ENCODE peak calls at places on chromosomes 7 and 10, in ten cellular contexts. T is mucosa of descending colon, Z is RWPE1, Q is endothelial cell, B is Caco-2, C is fibroblast of villous mesenchyme, H is suprapubic skin, E is B cell, S is mammary epithelial cell, W is K562. O is an unnamed sample.

GRCh38 chr7:130821864-130822263 is 87.9 kb upstream of the KLF14 start:
- DNase-seq in T (no peak), Z (no peak), Q (no peak), B (no peak), C (no peak), H (no peak), E (no peak), S (peak), W (no peak), O (no peak)

GRCh38 chr7:151769189-151769821 is 107.6 kb downstream of the PRKAG2 start:
- DNase-seq in T (no peak), Z (no peak), Q (no peak), B (no peak), C (no peak), H (no peak), E (no peak), S (no peak), W (no peak), O (peak)

GRCh38 chr7:45919231-45919825 is 1.7 kb downstream of the IGFBP3 start:
- DNase-seq in T (no peak), Z (no peak), Q (no peak), B (no peak), C (no peak), H (no peak), E (no peak), S (no peak), W (no peak), O (no peak)

GRCh38 chr10:8017276-8017675 is 37.2 kb upstream of the GATA3 start:
- DNase-seq in T (no peak), Z (no peak), Q (no peak), B (no peak), C (no peak), H (no peak), E (no peak), S (no peak), W (no peak), O (no peak)

GRCh38 chr10:132607961-132608495 is 70.4 kb downstream of the INPP5A start:
- DNase-seq in T (no peak), Z (no peak), Q (no peak), B (no peak), C (no peak), H (no peak), E (no peak), S (no peak), W (no peak), O (peak)

GRCh38 chr7:17971392-17971791 is 31.1 kb upstream of the SNX13 start:
- DNase-seq in T (no peak), Z (peak), Q (no peak), B (no peak), C (peak), H (no peak), E (no peak), S (no peak), W (no peak), O (no peak)

GRCh38 chr7:133912916-133913697 is 214.0 kb upstream of the LRGUK start:
- DNase-seq in T (no peak), Z (peak), Q (no peak), B (no peak), C (no peak), H (no peak), E (no peak), S (peak), W (no peak), O (no peak)

GRCh38 chr7:36440880-36441279 is 51.2 kb downstream of the ANLN start:
- DNase-seq in T (no peak), Z (peak), Q (no peak), B (no peak), C (peak), H (no peak), E (peak), S (peak), W (no peak), O (no peak)

GRCh38 chr10:52637592-52637991 is 135.0 kb downstream of the MBL2 start:
- DNase-seq in T (peak), Z (no peak), Q (no peak), B (peak), C (no peak), H (no peak), E (no peak), S (no peak), W (no peak), O (no peak)

GRCh38 chr10:8360814-8361509 is 306.5 kb downstream of the GATA3 start:
- DNase-seq in T (no peak), Z (no peak), Q (no peak), B (no peak), C (no peak), H (no peak), E (no peak), S (peak), W (no peak), O (no peak)

GRCh38 chr7:134774076-134774475 is 5.4 kb upstream of the CALD1 start:
- DNase-seq in T (no peak), Z (no peak), Q (no peak), B (no peak), C (no peak), H (no peak), E (no peak), S (no peak), W (no peak), O (no peak)

GRCh38 chr7:157480651-157481050 is 143.8 kb downstream of the DNAJB6 start:
- DNase-seq in T (no peak), Z (no peak), Q (no peak), B (no peak), C (no peak), H (peak), E (no peak), S (no peak), W (no peak), O (no peak)

GRCh38 chr10:79048639-79049550 is 19.9 kb upstream of the ZMIZ1 start:
- DNase-seq in T (peak), Z (no peak), Q (no peak), B (peak), C (no peak), H (peak), E (no peak), S (no peak), W (no peak), O (peak)

GRCh38 chr7:138926241-138926612 is 55.0 kb downstream of the KIAA1549 start:
- DNase-seq in T (no peak), Z (no peak), Q (no peak), B (no peak), C (no peak), H (no peak), E (no peak), S (no peak), W (no peak), O (no peak)

GRCh38 chr10:29767958-29768357 is 133.2 kb upstream of the SVIL start:
- DNase-seq in T (no peak), Z (no peak), Q (no peak), B (no peak), C (peak), H (no peak), E (no peak), S (no peak), W (no peak), O (no peak)

GRCh38 chr7:110119883-110120581 is 970.9 kb upstream of the LRRN3 start:
- DNase-seq in T (no peak), Z (peak), Q (no peak), B (peak), C (no peak), H (no peak), E (no peak), S (peak), W (no peak), O (no peak)

GRCh38 chr10:113252650-113253560 is 299.9 kb upstream of the HABP2 start:
- DNase-seq in T (no peak), Z (no peak), Q (no peak), B (no peak), C (peak), H (no peak), E (no peak), S (no peak), W (no peak), O (no peak)

GRCh38 chr10:69470463-69471163 is 19.3 kb downstream of the TSPAN15 start:
- DNase-seq in T (no peak), Z (no peak), Q (no peak), B (no peak), C (no peak), H (no peak), E (no peak), S (no peak), W (no peak), O (no peak)

GRCh38 chr10:99329238-99329890 is at the start of gene CNNM1:
- DNase-seq in T (peak), Z (peak), Q (peak), B (no peak), C (peak), H (peak), E (peak), S (peak), W (no peak), O (no peak)

GRCh38 chr10:101828734-101829551 is 10.7 kb upstream of the OGA start:
- DNase-seq in T (peak), Z (no peak), Q (no peak), B (peak), C (no peak), H (peak), E (no peak), S (no peak), W (peak), O (peak)

GRCh38 chr7:151891753-151892152 is 14.8 kb upstream of the PRKAG2 start:
- DNase-seq in T (no peak), Z (no peak), Q (no peak), B (peak), C (no peak), H (no peak), E (no peak), S (no peak), W (no peak), O (no peak)

DNA sequence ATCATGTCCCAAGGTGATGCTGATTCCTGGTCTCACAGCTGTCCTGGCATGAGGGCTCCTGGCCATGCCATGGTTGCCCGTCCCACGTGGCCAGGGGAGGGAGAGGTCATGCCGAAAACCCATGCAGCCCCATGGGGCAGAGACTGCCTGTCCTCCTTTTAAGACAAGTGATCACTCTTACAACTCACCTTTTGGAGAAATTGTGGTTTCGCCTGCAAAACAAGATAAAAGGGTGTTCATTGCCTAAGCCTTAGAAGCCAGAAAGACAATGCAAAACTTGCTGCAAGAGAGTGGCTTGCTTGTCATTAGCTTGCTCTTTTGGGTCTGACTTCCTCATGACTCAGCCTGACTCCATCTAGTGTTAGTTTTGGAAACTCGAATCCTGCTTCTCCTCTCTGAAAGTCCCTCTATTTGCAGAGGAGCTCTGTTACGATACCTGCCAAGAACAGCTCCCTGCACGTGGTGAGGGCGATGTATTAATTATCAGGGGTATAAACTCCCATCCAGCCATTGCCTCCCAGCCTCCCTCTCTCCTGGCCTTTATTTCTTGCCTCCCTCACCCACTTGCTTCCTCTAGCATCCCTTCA is 26.7 kb downstream of the TMEM273 start:
- DNase-seq in T (no peak), Z (no peak), Q (no peak), B (no peak), C (peak), H (no peak), E (no peak), S (peak), W (peak), O (no peak)
- TF ChIP-seq CTCF in T (no peak), Z (no peak), Q (no peak), B (peak), C (peak), H (peak), E (no peak), S (peak), W (peak), O (peak)

GRCh38 chr7:41252957-41253356 is 449.9 kb downstream of the INHBA start:
- DNase-seq in T (no peak), Z (no peak), Q (no peak), B (no peak), C (no peak), H (no peak), E (no peak), S (no peak), W (no peak), O (no peak)
- TF ChIP-seq CTCF in T (no peak), Z (no peak), Q (no peak), B (no peak), C (no peak), H (no peak), E (no peak), S (no peak), W (no peak), O (no peak)

GRCh38 chr7:154566877-154567276 is 436.0 kb downstream of the PAXIP1 start:
- DNase-seq in T (no peak), Z (no peak), Q (no peak), B (no peak), C (no peak), H (no peak), E (no peak), S (no peak), W (no peak), O (no peak)
- TF ChIP-seq CTCF in T (no peak), Z (no peak), Q (no peak), B (no peak), C (no peak), H (no peak), E (no peak), S (no peak), W (peak), O (no peak)

DNA sequence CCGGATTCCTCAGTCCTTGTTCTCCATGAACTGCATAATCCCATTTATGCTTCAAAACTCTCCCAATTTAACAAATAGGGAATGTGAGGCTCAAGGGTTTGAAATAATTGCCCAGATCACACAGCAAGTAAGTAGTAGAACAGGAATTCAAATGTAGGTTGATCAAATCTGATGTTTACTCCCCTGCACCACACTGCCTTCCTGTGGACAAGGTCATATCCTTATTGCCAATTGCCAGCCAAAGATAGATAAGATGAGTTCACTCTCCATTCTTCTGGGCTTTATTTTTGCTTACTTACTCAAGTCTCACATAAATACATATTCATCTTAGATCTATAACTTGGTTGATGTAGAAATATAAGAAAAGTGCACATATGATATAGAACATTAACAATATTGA is 435.2 kb upstream of the ETV1 start:
- DNase-seq in T (no peak), Z (no peak), Q (no peak), B (no peak), C (no peak), H (no peak), E (no peak), S (no peak), W (no peak), O (no peak)
- TF ChIP-seq CTCF in T (no peak), Z (no peak), Q (no peak), B (no peak), C (no peak), H (no peak), E (no peak), S (peak), W (no peak), O (no peak)

DNA sequence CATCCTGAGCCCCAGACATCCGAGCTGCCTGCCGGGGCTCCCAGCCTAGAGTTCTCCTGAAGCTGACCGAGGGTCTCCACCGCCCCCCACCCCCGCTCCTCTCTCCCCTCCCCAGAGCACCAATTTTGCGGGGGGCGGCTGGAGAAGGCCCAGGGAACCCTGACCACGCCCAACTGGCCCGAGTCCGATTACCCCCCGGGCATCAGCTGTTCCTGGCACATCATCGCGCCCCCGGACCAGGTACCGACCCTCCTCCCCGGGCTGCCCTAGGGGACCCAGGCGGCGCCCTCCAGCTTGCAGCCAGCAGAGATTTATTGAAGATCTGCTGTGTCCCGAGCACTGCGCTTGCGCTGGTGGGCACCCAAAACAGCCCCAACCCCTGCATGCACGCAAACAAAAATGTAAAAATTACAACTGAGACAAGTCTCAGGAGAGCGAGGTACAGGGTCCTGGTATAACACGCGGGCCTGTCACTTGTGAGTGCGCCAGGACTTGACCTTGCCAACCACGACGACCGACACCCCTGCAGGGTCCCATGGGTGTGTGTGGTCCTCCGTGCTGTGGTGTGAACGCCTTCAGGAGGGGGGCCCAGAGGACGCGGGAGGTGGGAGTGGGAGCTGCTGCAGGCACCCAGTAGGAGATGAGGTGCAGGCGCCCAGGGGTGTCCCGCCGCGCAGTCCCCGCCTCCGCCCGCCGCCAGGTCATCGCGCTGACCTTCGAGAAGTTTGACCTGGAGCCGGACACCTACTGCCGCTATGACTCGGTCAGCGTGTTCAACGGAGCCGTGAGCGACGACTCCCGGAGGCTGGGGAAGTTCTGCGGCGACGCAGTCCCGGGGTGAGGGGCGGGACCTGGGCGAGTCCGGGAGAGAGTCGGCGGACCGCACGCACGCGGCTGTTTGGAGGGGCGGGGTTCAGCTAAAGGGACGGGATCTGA is 3.1 kb downstream of the PCOLCE start:
- DNase-seq in T (peak), Z (peak), Q (peak), B (peak), C (no peak), H (no peak), E (peak), S (no peak), W (peak), O (no peak)
- TF ChIP-seq CTCF in T (no peak), Z (no peak), Q (no peak), B (no peak), C (no peak), H (no peak), E (no peak), S (no peak), W (no peak), O (no peak)

GRCh38 chr7:143494622-143495021 is 16.9 kb downstream of the TAS2R41 start:
- DNase-seq in T (no peak), Z (no peak), Q (no peak), B (no peak), C (no peak), H (no peak), E (no peak), S (no peak), W (no peak), O (no peak)

GRCh38 chr7:143490719-143491306 is 13.1 kb downstream of the TAS2R41 start:
- DNase-seq in T (peak), Z (no peak), Q (peak), B (peak), C (peak), H (no peak), E (no peak), S (no peak), W (peak), O (no peak)

GRCh38 chr7:143492799-143493568 is 15.3 kb downstream of the TAS2R41 start:
- DNase-seq in T (no peak), Z (peak), Q (no peak), B (no peak), C (peak), H (no peak), E (no peak), S (no peak), W (no peak), O (no peak)

GRCh38 chr7:143493755-143494154 is 16.1 kb downstream of the TAS2R41 start:
- DNase-seq in T (no peak), Z (no peak), Q (no peak), B (no peak), C (no peak), H (no peak), E (no peak), S (no peak), W (no peak), O (no peak)

GRCh38 chr7:143492043-143492471 is 14.4 kb downstream of the TAS2R41 start:
- DNase-seq in T (no peak), Z (peak), Q (no peak), B (no peak), C (peak), H (no peak), E (no peak), S (peak), W (peak), O (no peak)
- TF ChIP-seq CTCF in T (no peak), Z (no peak), Q (no peak), B (no peak), C (no peak), H (no peak), E (no peak), S (no peak), W (no peak), O (no peak)

DNA sequence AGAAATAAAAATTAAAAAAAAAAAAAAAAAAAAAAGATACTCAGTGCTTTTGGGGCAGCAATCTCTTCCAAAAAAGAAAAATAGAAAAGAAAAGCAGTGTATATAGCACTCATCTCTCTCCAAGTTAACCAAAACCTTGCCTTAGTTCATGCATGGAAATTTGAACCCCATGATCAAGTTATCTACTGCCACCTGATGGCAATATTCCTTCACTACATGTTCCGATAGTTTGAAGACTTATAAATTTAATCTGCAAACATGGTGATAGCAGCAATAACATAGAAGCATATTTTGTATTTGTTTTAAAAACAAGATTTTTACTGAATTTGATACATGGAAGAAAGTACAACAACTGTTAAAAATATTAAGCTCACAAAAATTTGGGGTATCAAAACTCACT is 48.6 kb upstream of the SLIT1 start:
- DNase-seq in T (peak), Z (peak), Q (peak), B (no peak), C (peak), H (no peak), E (peak), S (peak), W (peak), O (no peak)
- TF ChIP-seq CTCF in T (no peak), Z (peak), Q (peak), B (peak), C (peak), H (no peak), E (peak), S (peak), W (peak), O (peak)